ENCODE peak calls at places on chromosomes 11 and 22, in eight cellular contexts. T, O, Q, J, Y, A, X and C are unnamed samples.

GRCh38 chr11:72688929-72689328 is 14.7 kb upstream of the PDE2A start:
- DNase-seq in T (peak; percentile 25), O (no peak), Q (no peak), J (no peak), Y (no peak), A (no peak), X (no peak), C (no peak)

GRCh38 chr11:68043349-68044144 is 4.7 kb downstream of the TCIRG1 start:
- DNase-seq in T (peak; percentile 93), O (no peak), Q (no peak), J (no peak), Y (no peak), A (no peak), X (no peak), C (peak; percentile 92)

GRCh38 chr22:27377901-27378300 is 423.7 kb downstream of the MN1 start:
- DNase-seq in T (peak; percentile 57), O (no peak), Q (no peak), J (peak; percentile 33), Y (peak; percentile 8), A (no peak), X (no peak), C (peak; percentile 11)

GRCh38 chr11:43327987-43328386 is 16.2 kb downstream of the API5 start:
- DNase-seq in T (peak; percentile 96), O (no peak), Q (no peak), J (no peak), Y (peak; percentile 77), A (no peak), X (no peak), C (peak; percentile 81)

GRCh38 chr11:65918211-65919150 is at the start of gene C11orf68:
- DNase-seq in T (peak; percentile 40), O (no peak), Q (no peak), J (no peak), Y (no peak), A (no peak), X (no peak), C (no peak)

GRCh38 chr22:40128989-40129388 is 48.7 kb upstream of the TNRC6B start:
- DNase-seq in T (no peak), O (peak; percentile 58), Q (peak; percentile 32), J (no peak), Y (no peak), A (no peak), X (no peak), C (no peak)

GRCh38 chr22:44608606-44609226 is 93.3 kb upstream of the PRR5 start:
- DNase-seq in T (no peak), O (no peak), Q (no peak), J (no peak), Y (no peak), A (no peak), X (no peak), C (no peak)

GRCh38 chr11:12150831-12151382 is 40.5 kb downstream of the MICAL2 start:
- DNase-seq in T (peak; percentile 87), O (peak; percentile 46), Q (no peak), J (no peak), Y (no peak), A (no peak), X (peak; percentile 72), C (peak; percentile 95)

GRCh38 chr22:24753919-24754318 is 20.6 kb downstream of the PIWIL3 start:
- DNase-seq in T (no peak), O (no peak), Q (no peak), J (no peak), Y (no peak), A (no peak), X (no peak), C (no peak)

GRCh38 chr22:39518124-39518786 is 2.1 kb upstream of the ATF4 start:
- DNase-seq in T (peak; percentile 60), O (no peak), Q (no peak), J (no peak), Y (no peak), A (no peak), X (no peak), C (no peak)

GRCh38 chr11:47387944-47388696 is 9.8 kb upstream of the SPI1 start:
- DNase-seq in T (no peak), O (no peak), Q (no peak), J (no peak), Y (no peak), A (no peak), X (no peak), C (no peak)

GRCh38 chr11:35618497-35619029 is 303 bp downstream of the FJX1 start:
- DNase-seq in T (peak; percentile 43), O (no peak), Q (no peak), J (peak; percentile 13), Y (no peak), A (no peak), X (peak; percentile 28), C (peak; percentile 59)

GRCh38 chr11:8354622-8355417 is 91.1 kb upstream of the LMO1 start:
- DNase-seq in T (peak; percentile 26), O (no peak), Q (no peak), J (no peak), Y (no peak), A (no peak), X (no peak), C (no peak)

GRCh38 chr11:4041731-4042391 is 52.7 kb upstream of the RRM1 start:
- DNase-seq in T (no peak), O (no peak), Q (no peak), J (no peak), Y (no peak), A (no peak), X (no peak), C (no peak)